ENCODE peak calls at places on chromosomes 1 and 21, in six cellular contexts. E, O, J, K, A and C are unnamed samples.

GRCh38 chr1:159892944-159893343 is 7.0 kb downstream of the CFAP45 start:
- DNase-seq in E (no peak), O (no peak), J (no peak), K (peak; percentile 61), A (no peak), C (peak; percentile 74)

GRCh38 chr21:42307106-42307505 is 8.1 kb downstream of the TFF3 start:
- DNase-seq in E (no peak), O (no peak), J (no peak), K (no peak), A (no peak), C (no peak)

GRCh38 chr1:241799414-241799813 is 48.6 kb upstream of the EXO1 start:
- DNase-seq in E (no peak), O (peak; percentile 65), J (no peak), K (no peak), A (peak; percentile 51), C (no peak)

GRCh38 chr1:94641990-94642389 is 100.4 kb upstream of the F3 start:
- DNase-seq in E (no peak), O (no peak), J (no peak), K (no peak), A (no peak), C (no peak)

GRCh38 chr1:3956527-3957170 is 56.6 kb upstream of the C1orf174 start:
- DNase-seq in E (no peak), O (no peak), J (no peak), K (no peak), A (no peak), C (peak; percentile 85)

GRCh38 chr1:181128592-181129497 is 40.3 kb downstream of the IER5 start:
- DNase-seq in E (peak; percentile 87), O (no peak), J (no peak), K (peak; percentile 63), A (no peak), C (no peak)

GRCh38 chr1:167330601-167331293 is 110.1 kb downstream of the POU2F1 start:
- DNase-seq in E (no peak), O (no peak), J (no peak), K (no peak), A (no peak), C (no peak)

GRCh38 chr1:110214454-110215404 is 4.6 kb downstream of the KCNC4 start:
- DNase-seq in E (no peak), O (peak; percentile 65), J (peak; percentile 11), K (no peak), A (no peak), C (peak; percentile 48)

GRCh38 chr1:32963746-32964460 is 706 bp downstream of the RNF19B start:
- DNase-seq in E (peak; percentile 83), O (peak; percentile 83), J (peak; percentile 66), K (peak; percentile 78), A (peak; percentile 22), C (peak; percentile 72)

GRCh38 chr1:181114574-181115366 is 26.3 kb downstream of the IER5 start:
- DNase-seq in E (no peak), O (no peak), J (no peak), K (no peak), A (no peak), C (no peak)

GRCh38 chr1:212938846-212939245 is 11.5 kb upstream of the VASH2 start:
- DNase-seq in E (no peak), O (no peak), J (no peak), K (no peak), A (no peak), C (no peak)

GRCh38 chr1:3244539-3245315 is 175.7 kb downstream of the PRDM16 start:
- DNase-seq in E (no peak), O (peak; percentile 56), J (no peak), K (no peak), A (no peak), C (no peak)

GRCh38 chr21:27419153-27419552 is 452.3 kb upstream of the ADAMTS5 start:
- DNase-seq in E (no peak), O (no peak), J (peak; percentile 73), K (no peak), A (peak; percentile 59), C (no peak)

GRCh38 chr1:182101415-182102041 is 40.0 kb upstream of the ZNF648 start:
- DNase-seq in E (peak; percentile 88), O (no peak), J (no peak), K (peak; percentile 98), A (no peak), C (peak; percentile 74)

GRCh38 chr1:203682401-203683383 is 56.1 kb downstream of the ATP2B4 start:
- DNase-seq in E (no peak), O (no peak), J (peak; percentile 67), K (peak; percentile 47), A (no peak), C (no peak)

GRCh38 chr21:44074315-44074958 is 32.8 kb upstream of the PWP2 start:
- DNase-seq in E (no peak), O (no peak), J (no peak), K (no peak), A (no peak), C (no peak)
- H4K20me1 ChIP-seq in E (no peaks in the 10 kb centered on the region), O (no peaks in the 10 kb centered on the region), J (no peaks in the 10 kb centered on the region), K (no peaks in the 10 kb centered on the region), A (no peaks in the 10 kb centered on the region), C (no peaks in the 10 kb centered on the region)

DNA sequence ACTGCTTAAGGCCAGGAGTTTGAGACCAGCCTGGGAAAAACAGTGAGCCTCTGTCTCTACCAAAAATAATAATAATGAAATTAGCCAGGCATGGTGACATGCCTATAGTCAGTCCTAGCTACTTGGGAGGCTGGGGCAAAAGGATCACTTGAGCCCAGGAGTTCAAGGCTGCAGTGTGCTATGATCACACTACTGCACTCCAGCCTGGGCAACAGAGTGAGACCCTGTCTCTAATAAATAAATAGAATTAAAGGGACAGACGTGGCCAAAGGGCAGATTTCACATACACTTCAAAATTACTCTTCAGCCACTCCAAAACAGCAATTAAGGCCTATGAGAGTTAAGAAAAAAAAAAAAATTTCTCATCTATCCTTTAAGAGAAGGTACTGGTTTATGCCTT is 45.7 kb downstream of the GATAD2B start:
- DNase-seq in E (no peak), O (no peak), J (no peak), K (no peak), A (no peak), C (no peak)
- H4K20me1 ChIP-seq in E (peaks cover 96% of the 10 kb centered on the region), O (peaks cover 10% of the 10 kb centered on the region), J (no peaks in the 10 kb centered on the region), K (no peaks in the 10 kb centered on the region), A (no peaks in the 10 kb centered on the region), C (no peaks in the 10 kb centered on the region)

GRCh38 chr1:19371226-19372135 is 59.4 kb downstream of the SLC66A1 start:
- DNase-seq in E (no peak), O (peak; percentile 73), J (no peak), K (no peak), A (no peak), C (no peak)
- H4K20me1 ChIP-seq in E (peaks cover 21% of the 10 kb centered on the region), O (no peaks in the 10 kb centered on the region), J (peaks cover 2% of the 10 kb centered on the region), K (no peaks in the 10 kb centered on the region), A (no peaks in the 10 kb centered on the region), C (no peaks in the 10 kb centered on the region)

DNA sequence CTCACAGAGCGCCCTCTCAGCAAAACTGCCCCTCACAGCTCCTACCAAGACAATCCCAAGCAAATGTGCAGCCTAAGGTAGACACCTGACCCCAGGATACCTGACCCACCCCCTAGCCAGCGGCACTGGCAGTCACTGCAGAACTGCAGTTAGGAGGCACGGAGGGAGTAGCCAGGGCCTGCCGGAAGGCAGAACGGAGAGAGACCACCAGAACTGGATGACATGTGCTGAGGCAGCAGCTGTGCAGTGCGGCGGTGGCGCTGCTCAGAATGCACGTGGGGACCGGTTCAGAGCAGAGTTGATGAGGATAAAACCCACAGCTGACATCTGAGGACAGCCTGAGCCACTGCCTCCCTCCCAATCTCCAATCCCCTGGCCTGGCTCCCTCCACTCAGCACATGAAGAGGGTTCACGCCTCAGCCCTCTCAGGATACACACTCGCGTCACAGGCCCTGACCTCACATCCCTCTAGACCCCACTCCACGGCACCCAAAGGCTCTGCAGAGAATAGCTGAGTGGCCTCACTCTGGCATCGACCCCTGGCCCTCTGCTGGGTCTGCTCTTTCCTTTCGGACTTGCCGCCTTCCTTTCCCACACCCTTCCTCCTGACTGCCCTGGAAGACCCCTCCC is 29.6 kb downstream of the UBE2G2 start:
- DNase-seq in E (no peak), O (no peak), J (no peak), K (peak; percentile 20), A (no peak), C (no peak)
- H4K20me1 ChIP-seq in E (peaks cover 3% of the 10 kb centered on the region), O (peaks cover 2% of the 10 kb centered on the region), J (no peaks in the 10 kb centered on the region), K (no peaks in the 10 kb centered on the region), A (no peaks in the 10 kb centered on the region), C (no peaks in the 10 kb centered on the region)